ENCODE peak calls at places on chromosomes 4 and X, in six cellular contexts. Y, D, S, B, L and W are unnamed samples. For H3K4me1, the result is how much of the 10 kb centered on the place peaks cover.

GRCh38 chrX:125522752-125523151 is 203.1 kb downstream of the TEX13C start:
- DNase-seq in D (no peak), S (no peak), B (no peak), L (no peak), Y (no peak), W (no peak)

GRCh38 chrX:55160685-55161552 is 59.2 kb upstream of the PAGE5 start:
- DNase-seq in S (peak), D (peak), L (peak), B (peak), Y (peak), W (peak)

GRCh38 chr4:71495454-71495853 is 156.6 kb downstream of the SLC4A4 start:
- DNase-seq in B (no peak), D (no peak), Y (no peak), L (no peak), S (no peak), W (no peak)

GRCh38 chr4:140374130-140374477 is 658 bp downstream of the SCOC start:
- DNase-seq in L (no peak), B (no peak), Y (no peak), S (no peak), D (no peak), W (no peak)

GRCh38 chrX:41472231-41472815 is 25.2 kb downstream of the NYX start:
- DNase-seq in S (no peak), D (no peak), B (no peak), L (no peak), Y (no peak), W (no peak)

GRCh38 chr4:89249313-89249712 is 58.3 kb downstream of the GPRIN3 start:
- DNase-seq in B (no peak), Y (no peak), D (no peak), L (no peak), S (no peak), W (no peak)

GRCh38 chr4:159229164-159229563 is 126.3 kb downstream of the RAPGEF2 start:
- DNase-seq in D (no peak), Y (no peak), S (no peak), B (no peak), L (no peak), W (no peak)

GRCh38 chrX:33128048-33128805 is 83.1 kb downstream of the DMD start:
- DNase-seq in B (no peak), L (no peak), S (no peak), D (no peak), Y (no peak), W (no peak)

GRCh38 chr4:148893095-148893494 is 450.9 kb upstream of the NR3C2 start:
- DNase-seq in D (no peak), B (no peak), Y (no peak), S (no peak), L (no peak), W (no peak)

GRCh38 chrX:128464091-128464490 is 411.9 kb upstream of the ACTRT1 start:
- DNase-seq in B (no peak), S (no peak), D (no peak), Y (no peak), L (no peak), W (no peak)

GRCh38 chrX:97846718-97847237 is 963.1 kb downstream of the RPA4 start:
- DNase-seq in L (no peak), B (no peak), Y (no peak), D (no peak), S (no peak), W (no peak)

GRCh38 chrX:54721424-54721823 is 76.6 kb downstream of the ITIH6 start:
- DNase-seq in B (no peak), L (no peak), D (no peak), Y (no peak), S (no peak), W (no peak)

GRCh38 chr4:13860126-13860525 is 232.6 kb upstream of the BOD1L1 start:
- DNase-seq in S (no peak), B (no peak), D (no peak), Y (no peak), L (no peak), W (no peak)

GRCh38 chr4:73662709-73663546 is 42.7 kb upstream of the RASSF6 start:
- DNase-seq in Y (peak), L (no peak), D (no peak), S (no peak), B (no peak), W (no peak)

GRCh38 chrX:118286066-118286758 is 59.7 kb upstream of the WDR44 start:
- DNase-seq in B (no peak), D (no peak), S (no peak), L (no peak), Y (no peak), W (no peak)

GRCh38 chr4:116055857-116056827 is 942.7 kb upstream of the NDST4 start:
- DNase-seq in S (no peak), L (no peak), D (no peak), B (no peak), Y (no peak), W (no peak)

GRCh38 chr4:185683222-185683621 is 128.8 kb downstream of the SORBS2 start:
- DNase-seq in D (peak), S (no peak), L (no peak), B (no peak), Y (peak), W (no peak)

GRCh38 chrX:106208154-106208553 is 40.0 kb downstream of the PWWP3B start:
- DNase-seq in D (no peak), Y (no peak), S (no peak), L (no peak), B (no peak), W (no peak)

GRCh38 chrX:38232287-38232686 is 11.6 kb upstream of the SRPX start:
- DNase-seq in L (no peak), B (no peak), D (no peak), Y (no peak), S (no peak), W (no peak)

GRCh38 chr4:182648766-182649165 is 268.4 kb downstream of the DCTD start:
- DNase-seq in S (no peak), Y (no peak), L (no peak), D (no peak), B (no peak), W (no peak)

GRCh38 chrX:47217121-47217851 is 1.2 kb upstream of the CDK16 start:
- DNase-seq in B (peak), S (no peak), D (no peak), Y (peak), L (no peak), W (no peak)

GRCh38 chr4:41912546-41912945 is 22.7 kb upstream of the TMEM33 start:
- DNase-seq in B (no peak), S (no peak), D (no peak), Y (no peak), L (no peak), W (no peak)

GRCh38 chr4:168923526-168924194 is 86.4 kb downstream of the CBR4 start:
- DNase-seq in B (peak), Y (peak), L (no peak), S (no peak), D (no peak), W (no peak)

GRCh38 chr4:80586716-80587115 is 251.2 kb downstream of the CFAP299 start:
- DNase-seq in D (no peak), B (no peak), Y (no peak), L (no peak), S (no peak), W (no peak)

GRCh38 chrX:106862972-106863688 is 40.0 kb downstream of the RIPPLY1 start:
- DNase-seq in D (peak), B (peak), S (no peak), L (no peak), Y (no peak), W (no peak)

GRCh38 chr4:157045507-157046127 is 30.3 kb upstream of the GLRB start:
- DNase-seq in L (no peak), Y (peak), D (no peak), B (no peak), S (no peak), W (no peak)

GRCh38 chrX:19658030-19658429 is 142.7 kb upstream of the MAP3K15 start:
- DNase-seq in Y (no peak), S (no peak), D (no peak), L (no peak), B (no peak), W (no peak)

GRCh38 chr4:98209111-98209510 is 52.1 kb upstream of the RAP1GDS1 start:
- DNase-seq in D (no peak), B (no peak), Y (no peak), S (no peak), L (no peak), W (no peak)

GRCh38 chr4:143514432-143514831 is 930 bp downstream of the SMARCA5 start:
- DNase-seq in D (peak), Y (peak), S (peak), B (peak), L (no peak), W (no peak)

GRCh38 chrX:39966186-39966585 is 131.6 kb downstream of the BCOR start:
- DNase-seq in Y (no peak), D (no peak), L (no peak), S (no peak), B (no peak), W (no peak)

GRCh38 chr4:54318904-54319303 is 89.8 kb downstream of the PDGFRA start:
- DNase-seq in S (no peak), Y (peak), B (no peak), L (no peak), D (no peak), W (no peak)

GRCh38 chrX:56228914-56229313 is 3.2 kb upstream of the KLF8 start:
- DNase-seq in S (no peak), L (no peak), Y (no peak), B (peak), D (no peak), W (no peak)

GRCh38 chr4:76526585-76526990 is 91.6 kb downstream of the SHROOM3 start:
- DNase-seq in Y (no peak), D (no peak), S (no peak), L (no peak), B (peak), W (no peak)

GRCh38 chr4:76531597-76531996 is 96.6 kb downstream of the SHROOM3 start:
- DNase-seq in S (no peak), Y (no peak), B (no peak), L (no peak), D (no peak), W (no peak)

GRCh38 chr4:76523593-76523992 is 88.6 kb downstream of the SHROOM3 start:
- DNase-seq in S (no peak), B (no peak), D (no peak), Y (no peak), L (no peak), W (no peak)

GRCh38 chr4:76525751-76526150 is 90.7 kb downstream of the SHROOM3 start:
- DNase-seq in L (no peak), Y (no peak), S (no peak), D (no peak), B (no peak), W (no peak)

GRCh38 chr4:76527666-76528065 is 92.6 kb downstream of the SHROOM3 start:
- DNase-seq in D (no peak), S (no peak), Y (no peak), L (no peak), B (no peak), W (no peak)
- TF ChIP-seq CTCF in D (no peak), S (no peak), Y (no peak), L (no peak), B (no peak), W (no peak)

DNA sequence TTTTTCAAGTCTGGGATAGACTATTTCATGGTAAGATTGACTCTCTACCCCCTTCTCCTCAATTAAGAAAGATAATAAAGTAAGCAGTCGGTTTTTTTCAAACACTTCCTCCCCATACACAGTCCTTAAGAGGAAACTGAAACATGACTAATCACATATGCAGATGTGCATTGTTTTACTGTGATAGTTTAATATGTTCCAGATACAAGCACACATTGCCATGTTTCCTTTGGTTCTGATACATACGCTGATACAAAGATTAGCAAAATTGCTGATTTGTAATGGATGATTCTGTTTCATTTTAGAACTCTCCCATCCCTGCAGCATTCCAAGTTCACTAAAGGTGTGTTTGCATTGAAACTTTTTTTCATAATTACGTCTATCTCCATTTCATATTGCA is 76.1 kb downstream of the FBXO8 start:
- DNase-seq in D (no peak), S (no peak), B (no peak), Y (no peak), L (no peak), W (no peak)
- H3K27ac ChIP-seq in D (no peak), S (no peak), B (no peak), Y (no peak), L (no peak), W (no peak)

GRCh38 chr4:155678011-155678410 is 11.4 kb downstream of the GUCY1A1 start:
- DNase-seq in Y (no peak), B (no peak), S (no peak), L (no peak), D (no peak), W (no peak)

GRCh38 chr4:155676430-155676825 is 9.8 kb downstream of the GUCY1A1 start:
- DNase-seq in Y (no peak), D (no peak), S (no peak), B (no peak), L (no peak), W (no peak)

GRCh38 chr4:155674669-155675071 is 8.0 kb downstream of the GUCY1A1 start:
- DNase-seq in Y (no peak), S (no peak), B (no peak), L (no peak), D (no peak), W (no peak)

GRCh38 chr4:155675709-155676429 is 9.2 kb downstream of the GUCY1A1 start:
- DNase-seq in S (no peak), B (no peak), Y (no peak), L (no peak), D (no peak), W (no peak)

GRCh38 chr4:155679343-155679742 is 12.7 kb downstream of the GUCY1A1 start:
- DNase-seq in S (no peak), B (no peak), Y (no peak), D (no peak), L (no peak), W (no peak)
- H3K4me1 ChIP-seq in S (under half), B (under half), Y (under half), D (under half), L (under half), W (under half)

GRCh38 chr4:101000496-101000895 is 346.8 kb downstream of the PPP3CA start:
- DNase-seq in Y (no peak), L (no peak), S (no peak), D (no peak), B (no peak), W (no peak)
- TF ChIP-seq CTCF in Y (no peak), L (no peak), S (no peak), D (no peak), B (no peak), W (no peak)

GRCh38 chrX:104134583-104135261 is 22.1 kb downstream of the SLC25A53 start:
- DNase-seq in L (no peak), Y (no peak), B (no peak), S (no peak), D (no peak), W (no peak)

GRCh38 chrX:104141087-104141760 is 15.6 kb downstream of the SLC25A53 start:
- DNase-seq in Y (peak), S (no peak), L (no peak), B (no peak), D (no peak), W (no peak)

GRCh38 chrX:104137496-104137895 is 19.3 kb downstream of the SLC25A53 start:
- DNase-seq in L (no peak), S (no peak), Y (no peak), B (no peak), D (no peak), W (no peak)

GRCh38 chrX:104135677-104136076 is 21.1 kb downstream of the SLC25A53 start:
- DNase-seq in Y (no peak), D (no peak), B (no peak), L (no peak), S (no peak), W (no peak)

DNA sequence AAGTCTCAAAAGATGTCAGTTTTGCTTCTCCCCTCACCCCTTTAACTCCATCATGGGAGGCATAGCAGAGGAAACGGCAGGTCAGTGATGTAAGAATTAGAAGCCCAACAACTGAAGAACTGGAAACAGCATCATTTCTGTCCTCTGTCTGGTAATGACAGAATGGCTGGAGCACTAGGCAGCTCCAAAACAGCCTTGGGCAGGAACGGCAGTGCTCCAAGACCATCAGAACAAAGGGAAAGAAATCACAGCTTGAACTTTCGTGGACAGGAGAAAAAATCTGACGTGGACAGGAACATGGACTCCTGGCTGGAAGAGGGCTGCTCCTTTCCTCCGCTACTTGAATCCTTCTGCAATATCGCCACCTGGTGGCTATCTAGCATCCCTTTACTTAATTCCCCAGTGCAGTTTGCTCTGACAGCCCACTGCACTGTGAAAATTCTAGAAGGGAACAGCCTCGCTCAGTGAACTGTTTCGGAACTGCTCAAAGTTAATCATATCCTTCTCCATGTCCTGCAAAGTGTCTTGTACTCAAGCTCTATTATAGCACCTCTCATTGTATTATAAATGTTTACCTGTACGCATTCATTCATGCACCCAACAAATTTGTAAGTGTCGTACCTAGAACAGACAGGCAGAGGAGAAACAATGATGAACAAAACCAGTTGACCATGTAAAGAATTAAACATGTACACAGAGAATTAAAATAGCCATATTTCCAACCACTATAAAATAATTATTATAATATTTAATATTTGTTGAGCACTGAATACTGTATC is 20.4 kb downstream of the SLC25A53 start:
- DNase-seq in B (peak), Y (peak), L (no peak), S (peak), D (peak), W (no peak)
- H3K27ac ChIP-seq in B (no peak), Y (no peak), L (peak), S (no peak), D (no peak), W (no peak)

GRCh38 chrX:134026732-134027311 is 41.4 kb upstream of the GPC3 start:
- DNase-seq in L (no peak), Y (peak), B (peak), D (no peak), S (no peak), W (no peak)

GRCh38 chrX:134025986-134026731 is 40.8 kb upstream of the GPC3 start:
- DNase-seq in L (no peak), B (no peak), S (no peak), D (no peak), Y (no peak), W (no peak)

GRCh38 chrX:134020910-134021309 is 35.5 kb upstream of the GPC3 start:
- DNase-seq in B (no peak), D (no peak), S (no peak), L (no peak), Y (no peak), W (no peak)

GRCh38 chrX:134024686-134025377 is 39.4 kb upstream of the GPC3 start:
- DNase-seq in L (no peak), Y (no peak), D (no peak), B (no peak), S (no peak), W (no peak)

GRCh38 chrX:134023851-134024281 is 38.5 kb upstream of the GPC3 start:
- DNase-seq in Y (no peak), L (no peak), B (no peak), D (no peak), S (no peak), W (no peak)
- H3K4me1 ChIP-seq in Y (under half), L (under half), B (under half), D (under half), S (under half), W (under half)

GRCh38 chr4:82388405-82388804 is 14.6 kb upstream of the HNRNPD start:
- DNase-seq in D (no peak), S (no peak), B (no peak), L (no peak), Y (no peak), W (no peak)
- TF ChIP-seq CTCF in D (no peak), S (no peak), B (no peak), L (no peak), Y (no peak), W (no peak)

DNA sequence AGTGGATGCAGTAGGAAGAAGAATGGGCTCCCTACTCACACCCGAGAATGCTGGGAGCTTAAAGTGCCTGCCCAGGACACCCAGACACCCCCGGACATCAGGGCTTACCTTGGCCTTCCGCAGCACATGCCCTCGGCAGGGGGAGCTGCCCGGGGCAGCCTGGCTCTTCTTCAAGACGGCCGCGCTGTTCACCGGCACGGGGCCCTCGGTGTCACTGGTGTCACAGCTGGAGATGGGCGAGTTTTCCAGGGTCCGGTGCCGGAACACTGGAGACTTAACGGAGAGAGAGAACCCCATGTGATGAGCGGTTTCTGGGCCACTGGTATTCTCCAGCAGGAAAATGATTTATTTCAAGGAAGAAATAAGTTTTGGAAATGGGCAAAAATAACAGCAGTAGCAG is 170.9 kb downstream of the AFAP1 start:
- DNase-seq in B (no peak), Y (no peak), L (no peak), S (no peak), D (no peak), W (no peak)
- H3K27ac ChIP-seq in B (no peak), Y (no peak), L (no peak), S (no peak), D (no peak), W (no peak)

GRCh38 chr4:2933566-2934076 is 29.6 kb downstream of the NOP14 start:
- DNase-seq in S (no peak), D (peak), B (peak), L (no peak), Y (no peak), W (no peak)
- H3K4me1 ChIP-seq in S (half or more), D (under half), B (under half), L (half or more), Y (under half), W (under half)

DNA sequence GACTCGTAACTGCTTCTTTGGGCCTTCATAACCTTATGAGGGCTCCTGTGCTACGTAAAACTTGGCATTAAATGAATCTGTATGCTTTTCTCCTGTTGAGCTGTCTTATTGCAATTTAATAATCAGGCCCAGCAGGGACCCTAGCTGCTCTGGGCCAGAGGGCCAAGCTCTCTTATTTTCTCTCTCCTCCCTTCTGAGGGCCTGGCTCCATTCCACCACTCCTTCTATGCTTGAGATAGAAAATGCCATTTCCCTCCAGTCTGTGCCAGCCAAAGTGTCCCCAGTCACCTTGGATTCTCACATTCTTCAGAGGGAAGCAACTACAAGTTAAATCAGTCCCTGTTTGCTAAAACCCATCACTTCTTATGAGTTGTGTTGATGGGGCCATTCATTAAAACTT is 90.1 kb downstream of the CLCN4 start:
- DNase-seq in B (no peak), L (no peak), Y (no peak), D (no peak), S (no peak), W (no peak)
- TF ChIP-seq CTCF in B (no peak), L (no peak), Y (no peak), D (no peak), S (no peak), W (no peak)